ENCODE peak calls at places on chromosomes 12 and 14, in four cellular contexts. Q, V, P and Y are unnamed samples.

GRCh38 chr14:55073856-55074255 is 22.4 kb downstream of the MAPK1IP1L start:
- DNase-seq in P (no peak), Q (no peak), V (no peak), Y (no peak)

GRCh38 chr12:82671673-82672195 is 15.0 kb upstream of the TMTC2 start:
- DNase-seq in P (no peak), Q (no peak), V (no peak), Y (no peak)

GRCh38 chr14:99378782-99379214 is 101.9 kb downstream of the SETD3 start:
- DNase-seq in P (no peak), V (peak), Q (no peak), Y (no peak)

GRCh38 chr12:67645571-67645970 is 3.0 kb upstream of the DYRK2 start:
- DNase-seq in Q (no peak), V (no peak), P (no peak), Y (no peak)

GRCh38 chr12:49342066-49342913 is 4.4 kb upstream of the DNAJC22 start:
- DNase-seq in P (peak), V (peak), Q (no peak), Y (peak)

GRCh38 chr12:3326850-3327780 is 163.9 kb upstream of the PRMT8 start:
- DNase-seq in P (no peak), Q (no peak), V (no peak), Y (no peak)

GRCh38 chr14:41623737-41624136 is 17.1 kb downstream of the LRFN5 start:
- DNase-seq in V (no peak), Q (no peak), P (no peak), Y (no peak)

GRCh38 chr12:46187023-46187422 is 81.8 kb downstream of the SLC38A1 start:
- DNase-seq in P (no peak), V (no peak), Q (no peak), Y (no peak)

GRCh38 chr14:46063872-46064271 is 587.7 kb downstream of the RPL10L start:
- DNase-seq in Q (no peak), P (no peak), V (no peak), Y (peak)

GRCh38 chr12:25590021-25590721 is 37.1 kb upstream of the LMNTD1 start:
- DNase-seq in V (no peak), Q (no peak), P (no peak), Y (no peak)

GRCh38 chr12:63841611-63842010 is 2.9 kb upstream of the SRGAP1 start:
- DNase-seq in V (no peak), Q (no peak), P (no peak), Y (no peak)

GRCh38 chr12:89783321-89784060 is 74.9 kb upstream of the ATP2B1 start:
- DNase-seq in P (no peak), V (no peak), Q (no peak), Y (peak)

GRCh38 chr14:102086346-102086971 is 385 bp downstream of the HSP90AA1 start:
- DNase-seq in P (no peak), V (peak), Q (no peak), Y (peak)

GRCh38 chr12:34107781-34108404 is 85.6 kb downstream of the ALG10 start:
- DNase-seq in P (no peak), V (no peak), Q (no peak), Y (no peak)

GRCh38 chr14:102770910-102771543 is 6.2 kb upstream of the TRAF3 start:
- DNase-seq in V (no peak), P (no peak), Q (no peak), Y (no peak)

DNA sequence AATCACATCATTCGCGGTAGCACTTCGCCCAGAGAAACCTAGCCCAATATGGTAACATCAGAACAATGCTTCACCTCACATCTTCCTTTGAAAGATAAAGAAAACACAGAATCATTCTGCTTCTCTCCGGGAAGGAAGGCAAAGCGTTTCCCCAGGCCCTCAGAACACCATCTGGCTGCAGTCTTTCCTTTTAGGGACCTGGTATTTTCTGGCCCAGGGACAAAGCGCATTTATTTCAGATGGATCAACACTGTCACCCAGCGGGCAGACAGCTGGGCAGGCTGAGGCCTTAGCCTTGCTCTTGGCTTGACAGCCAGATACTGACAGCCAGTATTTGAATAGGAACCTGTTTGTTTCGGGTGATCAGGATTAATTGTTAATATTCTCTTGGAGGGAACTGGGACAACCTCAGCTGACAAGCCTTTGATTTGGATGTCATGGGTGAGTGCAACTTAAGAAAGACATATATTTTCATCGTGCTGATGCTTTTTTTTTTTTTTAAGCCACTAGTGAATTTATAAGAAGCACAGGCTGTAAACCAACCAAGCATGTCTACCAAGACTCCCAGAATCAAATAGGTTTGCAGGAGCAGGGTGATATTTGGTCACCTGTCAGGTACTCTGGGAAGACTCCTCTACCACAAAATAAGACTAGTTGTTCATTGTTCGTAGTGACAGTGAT is 118.9 kb downstream of the VEZT start:
- DNase-seq in V (no peak), P (peak), Q (no peak), Y (peak)
- TF ChIP-seq FOXK2 in V (no peak), P (no peak), Q (no peak), Y (no peak)

GRCh38 chr12:13176257-13176656 is 20.3 kb upstream of the EMP1 start:
- DNase-seq in P (no peak), V (no peak), Q (no peak), Y (no peak)

GRCh38 chr12:13177896-13178295 is 18.6 kb upstream of the EMP1 start:
- DNase-seq in P (no peak), Q (no peak), V (no peak), Y (no peak)

GRCh38 chr12:13177373-13177772 is 19.2 kb upstream of the EMP1 start:
- DNase-seq in P (no peak), V (no peak), Q (no peak), Y (no peak)

GRCh38 chr12:13173537-13173936 is 23.0 kb upstream of the EMP1 start:
- DNase-seq in V (no peak), P (no peak), Q (peak), Y (no peak)

GRCh38 chr12:13175499-13175898 is 21.0 kb upstream of the EMP1 start:
- DNase-seq in P (no peak), Q (no peak), V (no peak), Y (no peak)
- TF ChIP-seq FOXK2 in P (no peak), Q (no peak), V (no peak), Y (no peak)

GRCh38 chr14:72679106-72679505 is 214.8 kb downstream of the DPF3 start:
- DNase-seq in Q (no peak), P (no peak), V (no peak), Y (no peak)

GRCh38 chr14:72677664-72678063 is 216.2 kb downstream of the DPF3 start:
- DNase-seq in V (no peak), P (no peak), Q (no peak), Y (no peak)

GRCh38 chr14:72679591-72680151 is 214.2 kb downstream of the DPF3 start:
- DNase-seq in P (no peak), V (no peak), Q (no peak), Y (no peak)

GRCh38 chr14:72680853-72681640 is 212.9 kb downstream of the DPF3 start:
- DNase-seq in Q (no peak), V (no peak), P (no peak), Y (no peak)

DNA sequence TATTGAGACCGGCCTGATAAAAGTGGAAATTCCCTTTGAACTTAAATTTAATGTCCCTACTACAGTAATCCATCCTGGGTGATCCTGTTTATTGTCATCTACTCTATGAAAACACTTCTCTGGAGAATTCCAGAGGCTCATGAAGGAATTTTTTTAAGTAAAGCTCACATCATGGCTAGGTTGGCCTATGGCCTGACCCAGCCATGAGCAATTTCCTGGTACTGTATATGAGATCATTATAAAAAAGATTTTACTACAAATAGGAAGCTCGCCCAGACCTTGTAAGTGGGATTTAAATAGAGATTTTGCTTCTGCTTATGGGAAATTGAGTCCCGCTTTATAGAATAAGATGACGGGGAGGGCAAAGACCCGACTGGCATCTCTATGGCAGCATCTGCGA is 215.5 kb downstream of the DPF3 start:
- DNase-seq in V (no peak), Q (no peak), P (no peak), Y (no peak)
- TF ChIP-seq FOXK2 in V (no peak), Q (no peak), P (no peak), Y (no peak)

GRCh38 chr12:52010152-52010622 is 3.4 kb downstream of the TAMALIN start:
- DNase-seq in P (peak), V (peak), Q (no peak), Y (peak)
- TF ChIP-seq FOXK2 in P (no peak), V (no peak), Q (no peak), Y (no peak)

GRCh38 chr14:64700894-64701293 is 3.3 kb upstream of the PLEKHG3 start:
- DNase-seq in V (no peak), Q (no peak), P (no peak), Y (no peak)

GRCh38 chr14:64703393-64704144 is 655 bp upstream of the PLEKHG3 start:
- DNase-seq in P (no peak), Q (no peak), V (no peak), Y (no peak)

GRCh38 chr14:64702493-64703392 is 1.5 kb upstream of the PLEKHG3 start:
- DNase-seq in V (no peak), P (no peak), Q (no peak), Y (no peak)

GRCh38 chr14:64700290-64700689 is 3.9 kb upstream of the PLEKHG3 start:
- DNase-seq in P (no peak), Q (no peak), V (no peak), Y (no peak)

GRCh38 chr14:64701660-64702059 is 2.6 kb upstream of the PLEKHG3 start:
- DNase-seq in P (no peak), V (no peak), Q (no peak), Y (no peak)
- TF ChIP-seq FOXK2 in P (no peak), V (no peak), Q (no peak), Y (no peak)

GRCh38 chr14:78157855-78158436 is 12.2 kb upstream of the NRXN3 start:
- DNase-seq in V (peak), Q (no peak), P (peak), Y (peak)

GRCh38 chr14:78156196-78156595 is 14.0 kb upstream of the NRXN3 start:
- DNase-seq in P (no peak), Q (no peak), V (no peak), Y (no peak)

GRCh38 chr14:78152246-78153068 is 17.7 kb upstream of the NRXN3 start:
- DNase-seq in P (no peak), V (no peak), Q (no peak), Y (no peak)

GRCh38 chr14:78154827-78155226 is 15.3 kb upstream of the NRXN3 start:
- DNase-seq in V (peak), P (no peak), Q (no peak), Y (no peak)

GRCh38 chr14:78153069-78153351 is 17.2 kb upstream of the NRXN3 start:
- DNase-seq in Q (no peak), P (no peak), V (no peak), Y (no peak)
- TF ChIP-seq FOXK2 in Q (no peak), P (no peak), V (no peak), Y (no peak)